ENCODE peak calls at places on chromosomes 7 and 10, in four cellular contexts. Z, K, X and Y are unnamed samples.

GRCh38 chr10:63977329-63977923 is 456.2 kb downstream of the REEP3 start:
- DNase-seq in Z (no peak), K (no peak), X (peak), Y (peak)

GRCh38 chr10:46223064-46223480 is 63.7 kb upstream of the ANTXRL start:
- DNase-seq in Z (no peak), K (no peak), X (no peak), Y (no peak)

GRCh38 chr10:9038146-9038714 is 983.7 kb downstream of the GATA3 start:
- DNase-seq in Z (no peak), K (no peak), X (no peak), Y (no peak)

GRCh38 chr10:68406111-68406814 is 814 bp downstream of the RUFY2 start:
- DNase-seq in Z (peak), K (no peak), X (peak), Y (peak)

GRCh38 chr7:1538544-1539345 is 8.2 kb downstream of the MAFK start:
- DNase-seq in Z (no peak), K (no peak), X (no peak), Y (no peak)

GRCh38 chr10:15433850-15434537 is 62.9 kb upstream of the FAM171A1 start:
- DNase-seq in Z (peak), K (peak), X (no peak), Y (peak)

GRCh38 chr7:50869108-50869716 is 86.5 kb upstream of the GRB10 start:
- DNase-seq in Z (peak), K (no peak), X (peak), Y (no peak)

GRCh38 chr7:43763183-43763582 is 4.7 kb downstream of the BLVRA start:
- DNase-seq in Z (no peak), K (no peak), X (no peak), Y (no peak)

GRCh38 chr7:145016068-145016467 is 180.2 kb upstream of the TPK1 start:
- DNase-seq in Z (no peak), K (no peak), X (no peak), Y (no peak)

GRCh38 chr10:26437637-26438461 is at the start of gene APBB1IP:
- DNase-seq in Z (no peak), K (peak), X (no peak), Y (peak)

GRCh38 chr10:75408911-75409885 is 7.6 kb upstream of the ZNF503 start:
- DNase-seq in Z (peak), K (no peak), X (no peak), Y (peak)

GRCh38 chr10:36802523-36803153 is 322.8 kb upstream of the ANKRD30A start:
- DNase-seq in Z (no peak), K (no peak), X (peak), Y (no peak)

GRCh38 chr7:54782829-54783228 is 23.8 kb upstream of the SEC61G start:
- DNase-seq in Z (no peak), K (no peak), X (no peak), Y (no peak)

GRCh38 chr7:95865716-95866371 is 93.5 kb downstream of the DYNC1I1 start:
- DNase-seq in Z (no peak), K (no peak), X (no peak), Y (no peak)

GRCh38 chr7:19009241-19009935 is 108.0 kb downstream of the TWIST1 start:
- DNase-seq in Z (no peak), K (no peak), X (no peak), Y (no peak)

GRCh38 chr7:49791089-49791741 is 17.8 kb downstream of the VWC2 start:
- DNase-seq in Z (no peak), K (no peak), X (no peak), Y (peak)

GRCh38 chr7:52940511-52940910 is 94.9 kb upstream of the POM121L12 start:
- DNase-seq in Z (peak), K (no peak), X (no peak), Y (no peak)

GRCh38 chr7:30556854-30557644 is 37.6 kb upstream of the GARS1 start:
- DNase-seq in Z (no peak), K (no peak), X (no peak), Y (no peak)

GRCh38 chr10:89360153-89360552 is 17.7 kb upstream of the IFIT1B start:
- DNase-seq in Z (no peak), K (no peak), X (no peak), Y (no peak)

GRCh38 chr10:3472705-3473078 is 300.1 kb upstream of the PITRM1 start:
- DNase-seq in Z (no peak), K (peak), X (no peak), Y (no peak)

GRCh38 chr10:23291551-23292334 is 52.9 kb downstream of the C10orf67 start:
- DNase-seq in Z (no peak), K (no peak), X (no peak), Y (no peak)

GRCh38 chr7:15131661-15132060 is 229.1 kb upstream of the DGKB start:
- DNase-seq in Z (no peak), K (no peak), X (no peak), Y (no peak)

GRCh38 chr10:52115823-52116222 is 198.3 kb upstream of the DKK1 start:
- DNase-seq in Z (no peak), K (no peak), X (peak), Y (peak)

DNA sequence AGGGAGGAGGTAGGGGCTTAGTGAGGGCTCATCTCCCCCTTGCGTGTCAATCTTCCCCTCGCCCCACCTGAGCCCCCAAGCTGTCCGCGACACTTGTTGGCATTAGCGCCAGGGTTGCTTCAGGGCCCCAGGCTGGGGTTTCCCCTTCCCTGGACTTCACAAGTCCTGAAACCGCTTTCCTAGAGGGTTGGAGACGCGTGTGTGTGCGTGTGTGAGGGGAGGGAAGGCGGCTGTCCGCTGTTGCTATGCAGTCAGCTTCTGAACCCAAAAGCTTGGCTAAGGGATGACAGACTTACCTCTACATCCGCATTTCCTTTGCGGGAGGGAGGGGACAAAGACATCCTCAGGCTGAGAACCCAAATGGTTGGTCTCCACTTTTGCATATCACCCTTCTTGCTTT is 803 bp downstream of the GOLGA7B start:
- DNase-seq in Z (no peak), K (peak), X (no peak), Y (no peak)
- H3K4me3 ChIP-seq in Z (no peak), K (peak), X (no peak), Y (no peak)

GRCh38 chr10:86733260-86733671 is 23.2 kb upstream of the BMPR1A start:
- DNase-seq in Z (no peak), K (no peak), X (no peak), Y (no peak)

GRCh38 chr10:86729677-86730076 is 26.7 kb upstream of the BMPR1A start:
- DNase-seq in Z (no peak), K (no peak), X (no peak), Y (no peak)

GRCh38 chr10:86734209-86734988 is 22.0 kb upstream of the BMPR1A start:
- DNase-seq in Z (no peak), K (no peak), X (no peak), Y (no peak)

GRCh38 chr10:86730227-86730626 is 26.2 kb upstream of the BMPR1A start:
- DNase-seq in Z (no peak), K (no peak), X (no peak), Y (no peak)

DNA sequence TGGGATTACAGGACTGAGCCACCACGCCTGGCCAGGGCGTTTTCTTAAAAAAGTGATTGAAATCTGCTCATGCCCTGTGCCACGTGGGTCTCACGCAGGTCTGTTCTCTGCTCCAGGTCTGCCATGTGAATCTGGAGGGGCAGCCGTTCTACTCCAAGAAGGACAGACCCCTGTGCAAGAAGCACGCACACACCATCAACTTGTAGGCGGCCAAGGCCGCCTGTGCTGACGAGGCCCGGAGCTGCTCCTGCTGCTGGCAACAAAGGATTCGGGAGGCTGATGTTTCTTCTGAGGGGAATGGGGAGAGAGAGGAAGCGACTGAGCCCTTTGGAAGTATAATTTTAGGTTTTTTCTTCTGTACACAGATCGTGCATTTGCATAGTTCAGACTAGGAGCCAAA is 23.6 kb upstream of the BMPR1A start:
- DNase-seq in Z (no peak), K (no peak), X (no peak), Y (no peak)
- H3K4me3 ChIP-seq in Z (no peak), K (no peak), X (no peak), Y (no peak)

DNA sequence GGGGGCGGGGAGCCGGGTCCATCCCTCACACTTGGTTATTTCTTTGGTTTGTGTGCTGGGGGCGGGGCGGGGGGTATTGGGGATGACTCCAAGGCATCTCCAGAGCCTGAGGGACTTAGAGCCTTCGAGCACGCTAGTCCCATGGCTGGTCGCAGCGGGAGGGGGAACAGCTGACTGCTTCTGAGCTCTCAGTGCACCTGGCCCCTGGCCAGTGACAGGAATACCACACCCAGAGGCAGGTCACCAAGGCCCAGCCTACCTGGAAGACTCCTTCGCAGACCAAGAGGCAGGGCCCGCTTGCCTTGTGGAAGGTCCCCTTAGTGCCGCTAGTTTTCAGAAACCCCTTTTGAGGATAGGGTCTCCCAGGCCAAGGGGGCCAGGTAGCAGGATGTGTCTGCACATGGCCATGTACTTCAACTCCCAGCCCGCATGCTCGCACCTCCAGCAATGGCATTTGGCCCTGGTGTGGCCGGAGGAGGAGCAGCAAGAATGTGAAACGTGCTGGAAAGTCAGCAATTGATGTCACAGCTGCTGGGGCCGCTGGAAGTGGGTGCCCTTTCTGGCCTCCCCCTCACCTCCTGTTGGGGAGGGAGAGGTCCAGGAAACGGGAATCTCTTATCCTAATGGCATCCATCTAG is 40.3 kb downstream of the AGAP3 start:
- DNase-seq in Z (no peak), K (no peak), X (no peak), Y (no peak)
- H3K4me3 ChIP-seq in Z (no peak), K (no peak), X (no peak), Y (no peak)

DNA sequence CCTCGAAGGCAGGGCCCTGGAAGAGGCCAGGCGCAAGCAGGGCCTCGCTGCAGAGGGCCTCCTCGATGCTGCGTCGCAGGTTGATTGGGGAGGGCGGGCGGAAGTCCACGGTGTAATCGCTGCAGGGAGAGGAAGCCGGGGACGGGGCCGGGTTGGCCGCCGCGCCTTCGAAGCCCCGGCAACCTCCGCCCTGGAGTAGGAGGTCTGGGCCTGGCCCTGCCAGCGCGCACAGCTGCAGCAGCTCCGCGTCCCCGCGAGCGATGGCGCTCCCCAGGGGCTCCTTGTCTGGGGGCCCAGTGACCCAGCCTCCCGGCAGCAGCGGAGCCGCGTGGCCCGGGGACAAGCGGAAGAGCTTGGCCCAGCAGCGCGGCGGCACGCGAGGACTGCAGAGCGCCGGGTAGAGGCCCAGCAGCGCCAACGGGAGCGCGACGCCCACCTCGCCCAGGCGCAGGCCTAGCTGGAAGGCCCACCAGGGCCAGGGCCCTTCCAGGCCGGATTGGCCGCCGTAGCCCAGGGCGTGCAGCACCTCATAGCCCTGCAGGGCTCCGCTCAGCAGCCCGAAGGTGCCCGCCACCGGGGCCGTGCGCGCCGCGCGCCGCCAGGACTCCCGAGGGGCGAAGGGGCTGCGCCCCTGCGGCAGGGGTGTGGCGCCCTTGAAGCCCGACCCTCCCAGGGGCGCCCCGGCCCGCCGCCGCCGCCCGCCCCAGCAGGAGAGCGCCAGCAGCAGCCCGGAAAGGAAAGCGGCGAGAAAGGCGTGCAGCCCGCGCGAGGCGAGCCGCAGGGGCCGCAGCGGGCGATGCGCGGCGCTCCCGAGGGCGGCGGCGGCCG is 7.8 kb upstream of the RBM28 start:
- DNase-seq in Z (no peak), K (peak), X (no peak), Y (no peak)
- H3K4me3 ChIP-seq in Z (no peak), K (no peak), X (no peak), Y (no peak)

GRCh38 chr7:33692956-33693355 is 212.4 kb upstream of the BMPER start:
- DNase-seq in Z (peak), K (no peak), X (peak), Y (no peak)
- H3K4me3 ChIP-seq in Z (no peak), K (no peak), X (no peak), Y (no peak)